ENCODE peak calls at places on chromosomes 1 and 21, in four cellular contexts. E is GM23248, Z is thoracic aorta, F is tibial nerve. K is an unnamed sample.
A peak's percentile ranks its signal among the peaks of the same experiment; 100 is the strongest.

GRCh38 chr1:210117681-210118170 is 114.9 kb upstream of the SERTAD4 start:
- DNase-seq in F (no peak), Z (no peak), E (no peak), K (no peak)

GRCh38 chr1:10628685-10629084 is 153.9 kb downstream of the PEX14 start:
- DNase-seq in E (no peak), Z (no peak), F (peak; percentile 68), K (no peak)

GRCh38 chr21:42688841-42689371 is 35.5 kb downstream of the PDE9A start:
- DNase-seq in Z (no peak), E (no peak), F (no peak), K (no peak)

GRCh38 chr1:205977348-205978014 is 25.7 kb downstream of the RAB7B start:
- DNase-seq in E (peak; percentile 83), Z (no peak), F (peak; percentile 49), K (peak; percentile 76)

GRCh38 chr1:201013991-201014815 is 9.3 kb downstream of the KIF21B start:
- DNase-seq in F (no peak), Z (no peak), E (peak; percentile 38), K (no peak)

GRCh38 chr1:206941766-206942418 is 4.4 kb downstream of the PIGR start:
- DNase-seq in E (no peak), Z (no peak), F (no peak), K (no peak)

GRCh38 chr1:230265200-230266115 is 160.7 kb downstream of the PGBD5 start:
- DNase-seq in Z (no peak), F (no peak), E (no peak), K (no peak)

GRCh38 chr21:37855568-37856391 is 60.5 kb downstream of the KCNJ6 start:
- DNase-seq in Z (no peak), F (no peak), E (peak; percentile 87), K (peak; percentile 86)

GRCh38 chr21:42091899-42092508 is 20.9 kb downstream of the UMODL1 start:
- DNase-seq in Z (no peak), F (no peak), E (no peak), K (no peak)

GRCh38 chr1:2194319-2194897 is at the start of gene FAAP20:
- DNase-seq in E (peak; percentile 91), Z (no peak), F (no peak), K (no peak)

GRCh38 chr1:45913183-45913924 is 109.9 kb downstream of the MAST2 start:
- DNase-seq in E (peak; percentile 98), Z (peak; percentile 59), F (peak; percentile 5), K (peak; percentile 96)

GRCh38 chr21:33281101-33281652 is 15.0 kb downstream of the IL10RB start:
- DNase-seq in E (no peak), F (no peak), Z (no peak), K (no peak)
- H3K36me3 ChIP-seq in E (peaks cover 41% of the 10 kb centered on the region), F (no peaks in the 10 kb centered on the region), Z (peaks cover 26% of the 10 kb centered on the region), K (peaks cover 88% of the 10 kb centered on the region)

GRCh38 chr1:39328722-39329121 is 124.2 kb downstream of the MACF1 start:
- DNase-seq in Z (no peak), F (no peak), E (no peak), K (no peak)
- H3K36me3 ChIP-seq in Z (peaks cover 49% of the 10 kb centered on the region), F (no peaks in the 10 kb centered on the region), E (peaks cover 62% of the 10 kb centered on the region), K (peaks cover 92% of the 10 kb centered on the region)

GRCh38 chr1:3786468-3787346 is 9.6 kb downstream of the LRRC47 start:
- DNase-seq in F (no peak), E (no peak), Z (no peak), K (no peak)
- H3K36me3 ChIP-seq in F (peaks cover 4% of the 10 kb centered on the region), E (peaks cover 10% of the 10 kb centered on the region), Z (peaks cover 58% of the 10 kb centered on the region), K (peaks cover 73% of the 10 kb centered on the region)

DNA sequence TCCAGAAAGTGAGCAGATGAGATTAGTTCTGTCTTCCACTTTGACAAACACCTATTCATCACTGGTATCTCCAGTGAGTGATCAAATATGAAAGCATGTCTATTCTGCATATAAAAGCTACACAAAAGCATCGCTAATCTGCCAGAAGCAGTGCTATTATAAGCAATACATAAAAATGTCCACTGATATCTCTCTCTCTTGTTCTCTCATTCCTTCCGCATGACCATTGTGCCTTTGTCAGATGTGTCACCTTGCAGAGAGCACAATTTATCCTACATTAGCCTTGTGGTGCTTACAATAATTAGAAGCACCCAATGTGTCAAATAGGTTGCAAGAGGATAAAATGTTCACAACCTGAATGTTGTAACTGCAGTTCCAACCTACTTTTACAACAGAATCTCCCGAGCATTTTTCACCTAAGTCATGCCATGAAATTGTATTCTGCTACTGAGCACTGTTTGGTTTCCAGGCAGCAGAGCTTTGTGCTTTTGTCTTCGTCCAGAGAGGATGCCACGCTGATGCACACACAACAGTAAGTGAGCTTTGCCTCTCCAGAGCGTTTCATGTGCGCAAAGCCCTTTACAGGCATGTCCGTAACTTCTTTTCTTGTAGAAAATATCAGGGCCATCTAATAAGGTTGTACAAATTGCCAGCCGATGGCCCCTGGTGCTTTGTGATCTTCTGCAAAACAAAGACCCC is 198.7 kb upstream of the PLD5 start:
- DNase-seq in E (no peak), Z (no peak), F (no peak), K (no peak)
- H3K36me3 ChIP-seq in E (no peaks in the 10 kb centered on the region), Z (no peaks in the 10 kb centered on the region), F (no peaks in the 10 kb centered on the region), K (no peaks in the 10 kb centered on the region)

GRCh38 chr1:224292419-224292818 is 37.6 kb downstream of the NVL start:
- DNase-seq in F (no peak), E (peak; percentile 58), Z (no peak), K (no peak)

GRCh38 chr1:224282140-224282539 is 47.8 kb downstream of the NVL start:
- DNase-seq in Z (no peak), E (no peak), F (no peak), K (no peak)

GRCh38 chr1:224287714-224288113 is 42.3 kb downstream of the NVL start:
- DNase-seq in E (no peak), F (no peak), Z (no peak), K (no peak)
- H3K36me3 ChIP-seq in E (peaks cover 46% of the 10 kb centered on the region), F (no peaks in the 10 kb centered on the region), Z (peaks cover 36% of the 10 kb centered on the region), K (peaks cover 89% of the 10 kb centered on the region)

GRCh38 chr1:31198591-31198990 is 41.1 kb downstream of the NKAIN1 start:
- DNase-seq in E (no peak), F (no peak), Z (no peak), K (no peak)

GRCh38 chr1:31199301-31199790 is 40.3 kb downstream of the NKAIN1 start:
- DNase-seq in Z (no peak), E (no peak), F (no peak), K (no peak)

GRCh38 chr1:31199924-31200323 is 39.8 kb downstream of the NKAIN1 start:
- DNase-seq in Z (no peak), F (no peak), E (no peak), K (no peak)

GRCh38 chr1:31198150-31198549 is 41.5 kb downstream of the NKAIN1 start:
- DNase-seq in E (peak; percentile 23), Z (no peak), F (no peak), K (no peak)

GRCh38 chr1:31196685-31197084 is 43.0 kb downstream of the NKAIN1 start:
- DNase-seq in E (peak; percentile 91), Z (no peak), F (no peak), K (no peak)
- H3K36me3 ChIP-seq in E (no peaks in the 10 kb centered on the region), Z (no peaks in the 10 kb centered on the region), F (no peaks in the 10 kb centered on the region), K (no peaks in the 10 kb centered on the region)